ENCODE peak calls at places on chromosome 3, in nine cellular contexts. S, Z, V, C, G, E, U, N and M are unnamed samples.
A peak's percentile ranks its signal among the peaks of the same experiment; 100 is the strongest.

GRCh38 chr3:57977755-57978715 is 30.2 kb upstream of the FLNB start:
- DNase-seq in S (no peak), Z (no peak), V (no peak), C (peak; percentile 80), G (no peak), E (no peak), U (no peak), N (no peak), M (no peak)

GRCh38 chr3:24235121-24235520 is 259.5 kb downstream of the THRB start:
- DNase-seq in S (no peak), Z (no peak), V (no peak), C (no peak), G (peak; percentile 27), E (no peak), U (no peak), N (no peak), M (no peak)

GRCh38 chr3:108102420-108103039 is 11.7 kb upstream of the CD47 start:
- DNase-seq in S (no peak), Z (no peak), V (no peak), C (no peak), G (peak; percentile 39), E (no peak), U (no peak), N (no peak), M (no peak)

GRCh38 chr3:161672478-161672877 is 175.9 kb downstream of the OTOL1 start:
- DNase-seq in S (no peak), Z (no peak), V (no peak), C (no peak), G (no peak), E (no peak), U (no peak), N (peak; percentile 35), M (no peak)

GRCh38 chr3:73423133-73423532 is 201.6 kb downstream of the PDZRN3 start:
- DNase-seq in S (no peak), Z (no peak), V (no peak), C (no peak), G (no peak), E (no peak), U (no peak), N (no peak), M (no peak)

GRCh38 chr3:64329037-64329436 is 103.8 kb upstream of the PRICKLE2 start:
- DNase-seq in S (no peak), Z (no peak), V (no peak), C (no peak), G (no peak), E (no peak), U (no peak), N (no peak), M (no peak)

GRCh38 chr3:177852408-177852807 is 655.1 kb upstream of the TBL1XR1 start:
- DNase-seq in S (no peak), Z (no peak), V (no peak), C (no peak), G (no peak), E (no peak), U (no peak), N (no peak), M (no peak)

GRCh38 chr3:30319713-30320112 is 286.7 kb upstream of the TGFBR2 start:
- DNase-seq in S (no peak), Z (peak; percentile 56), V (peak; percentile 79), C (peak; percentile 30), G (peak; percentile 17), E (no peak), U (peak; percentile 2), N (no peak), M (no peak)

GRCh38 chr3:66452247-66453040 is 48.4 kb downstream of the LRIG1 start:
- DNase-seq in S (no peak), Z (no peak), V (no peak), C (no peak), G (no peak), E (no peak), U (no peak), N (no peak), M (no peak)

GRCh38 chr3:181933052-181933618 is 221.4 kb downstream of the SOX2 start:
- DNase-seq in S (no peak), Z (no peak), V (no peak), C (no peak), G (peak; percentile 64), E (peak; percentile 46), U (no peak), N (no peak), M (no peak)

GRCh38 chr3:187139895-187140253 is 578 bp upstream of the RPL39L start:
- DNase-seq in S (no peak), Z (no peak), V (no peak), C (no peak), G (no peak), E (no peak), U (no peak), N (no peak), M (no peak)
- TF ChIP-seq CTCF in S (no peak), Z (no peak), V (no peak), C (peak; percentile 1), G (no peak), E (no peak), U (peak; percentile 1), N (no peak), M (no peak)

DNA sequence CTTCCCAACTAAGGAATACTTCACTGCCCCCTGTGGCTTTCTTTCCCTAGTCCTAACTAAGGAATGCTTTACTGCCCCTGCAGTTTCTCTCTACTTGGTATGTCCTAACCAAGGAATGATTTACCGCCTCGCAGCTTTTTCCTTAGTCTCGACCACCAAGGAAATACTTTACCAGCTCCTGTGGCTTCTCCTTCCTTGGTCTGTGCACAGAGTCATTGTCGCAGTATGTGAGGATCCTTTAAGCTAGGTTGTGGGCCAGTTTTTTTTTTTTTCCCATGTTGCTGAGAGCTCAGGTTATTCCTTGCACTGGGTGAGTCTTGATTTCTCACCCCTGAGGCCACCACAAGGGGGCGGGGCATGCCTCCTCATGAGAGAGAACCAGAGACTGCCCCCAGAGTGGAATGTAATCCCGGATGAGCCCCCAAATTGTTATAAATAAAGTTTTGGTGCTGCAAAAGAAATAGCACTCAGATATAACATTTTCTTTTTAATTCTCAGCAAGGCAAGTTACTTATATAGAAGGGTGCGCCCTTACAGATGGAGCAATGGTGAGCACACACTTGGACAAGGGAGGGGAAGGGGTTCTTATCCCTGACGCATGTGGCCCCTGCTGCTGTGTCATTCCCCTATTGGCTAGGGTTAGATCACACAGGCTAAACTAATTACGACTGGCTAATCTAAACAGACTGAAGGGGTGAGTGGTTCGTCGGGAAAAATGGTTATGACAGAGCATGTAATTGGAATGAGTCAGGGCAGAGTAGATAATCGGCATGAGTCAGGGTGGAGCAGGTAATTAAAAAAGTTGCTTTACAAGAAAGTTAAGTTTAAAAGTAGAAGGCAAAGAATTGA is 27.0 kb downstream of the NDUFB4 start:
- DNase-seq in S (no peak), Z (peak; percentile 38), V (peak; percentile 32), C (peak; percentile 11), G (peak; percentile 33), E (no peak), U (peak; percentile 68), N (no peak), M (no peak)
- TF ChIP-seq CTCF in S (peak; percentile 75), Z (peak; percentile 74), V (peak; percentile 11), C (no peak), G (peak; percentile 22), E (no peak), U (peak; percentile 57), N (no peak), M (no peak)

GRCh38 chr3:137763594-137763938 is 549 bp upstream of the SOX14 start:
- DNase-seq in S (no peak), Z (peak; percentile 49), V (no peak), C (no peak), G (no peak), E (no peak), U (no peak), N (no peak), M (peak; percentile 26)

GRCh38 chr3:137765310-137766033 is 1.4 kb downstream of the SOX14 start:
- DNase-seq in S (no peak), Z (peak; percentile 41), V (no peak), C (no peak), G (no peak), E (no peak), U (no peak), N (no peak), M (peak; percentile 24)

GRCh38 chr3:137762674-137763593 is 1.2 kb upstream of the SOX14 start:
- DNase-seq in S (no peak), Z (no peak), V (no peak), C (no peak), G (no peak), E (no peak), U (no peak), N (no peak), M (peak; percentile 12)

GRCh38 chr3:137764563-137765309 is 621 bp downstream of the SOX14 start:
- DNase-seq in S (no peak), Z (peak; percentile 51), V (no peak), C (no peak), G (no peak), E (no peak), U (peak; percentile 5), N (no peak), M (peak; percentile 17)

GRCh38 chr3:137764001-137764433 is at the start of gene SOX14:
- DNase-seq in S (no peak), Z (peak; percentile 98), V (no peak), C (peak; percentile 35), G (no peak), E (no peak), U (no peak), N (no peak), M (peak; percentile 36)
- TF ChIP-seq CTCF in S (no peak), Z (no peak), V (no peak), C (no peak), G (no peak), E (no peak), U (no peak), N (no peak), M (no peak)

GRCh38 chr3:62189376-62189698 is 184.0 kb downstream of the FEZF2 start:
- DNase-seq in S (no peak), Z (no peak), V (no peak), C (no peak), G (no peak), E (no peak), U (no peak), N (no peak), M (no peak)

GRCh38 chr3:62183087-62183486 is 190.3 kb downstream of the FEZF2 start:
- DNase-seq in S (no peak), Z (no peak), V (no peak), C (no peak), G (no peak), E (no peak), U (no peak), N (no peak), M (no peak)

GRCh38 chr3:62188547-62189375 is 184.6 kb downstream of the FEZF2 start:
- DNase-seq in S (peak; percentile 77), Z (peak; percentile 69), V (peak; percentile 69), C (peak; percentile 76), G (peak; percentile 80), E (peak; percentile 34), U (peak; percentile 76), N (peak; percentile 88), M (peak; percentile 85)

GRCh38 chr3:62184559-62184958 is 188.8 kb downstream of the FEZF2 start:
- DNase-seq in S (no peak), Z (no peak), V (no peak), C (no peak), G (no peak), E (no peak), U (no peak), N (peak; percentile 69), M (no peak)

DNA sequence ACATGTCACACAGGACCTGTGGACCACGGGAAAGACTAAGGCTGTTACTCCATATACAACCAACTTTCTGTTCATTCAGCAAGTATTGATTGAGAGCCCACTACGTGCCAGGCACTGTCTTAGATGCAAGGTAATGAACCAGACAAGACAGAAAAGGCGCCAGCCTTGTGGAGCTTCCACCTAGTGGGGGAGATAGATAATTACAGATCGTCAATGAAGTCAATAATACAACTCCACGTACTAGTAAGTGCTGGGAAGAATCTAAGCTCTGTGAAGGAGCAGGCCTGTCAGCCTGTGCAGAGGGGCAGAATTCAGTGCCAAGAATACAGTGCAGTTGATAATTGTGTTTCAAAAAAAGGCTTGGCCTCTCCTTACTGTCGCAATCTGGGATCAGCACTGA is 186.4 kb downstream of the FEZF2 start:
- DNase-seq in S (no peak), Z (no peak), V (no peak), C (no peak), G (peak; percentile 15), E (no peak), U (no peak), N (no peak), M (no peak)
- TF ChIP-seq CTCF in S (peak; percentile 66), Z (peak; percentile 69), V (peak; percentile 18), C (peak; percentile 30), G (peak; percentile 17), E (peak; percentile 40), U (peak; percentile 55), N (peak; percentile 42), M (no peak)